ENCODE peak calls at places on chromosomes 5 and 9, in ten cellular contexts. V, R, G, F, Z, H, L, I, K and T are unnamed samples.
A peak's percentile ranks its signal among the peaks of the same experiment; 100 is the strongest.

GRCh38 chr9:127078988-127079387 is 43.4 kb downstream of the ANGPTL2 start:
- DNase-seq in R (no peak), H (no peak), K (no peak), Z (no peak), F (no peak), G (no peak), L (no peak), V (no peak), I (no peak), T (no peak)

GRCh38 chr9:128771094-128771721 is 519 bp downstream of the ZER1 start:
- DNase-seq in H (no peak), R (no peak), Z (peak; percentile 38), F (no peak), V (peak; percentile 17), G (no peak), K (no peak), I (peak; percentile 44), L (no peak), T (no peak)

GRCh38 chr5:142215915-142216681 is 107.5 kb downstream of the NDFIP1 start:
- DNase-seq in V (peak; percentile 97), Z (no peak), L (no peak), R (peak; percentile 94), G (peak; percentile 54), I (peak; percentile 99), H (no peak), K (no peak), F (peak; percentile 98), T (no peak)

GRCh38 chr5:32545102-32545847 is 40.1 kb upstream of the SUB1 start:
- DNase-seq in G (no peak), H (no peak), R (no peak), V (no peak), Z (no peak), I (no peak), L (no peak), F (no peak), K (no peak), T (no peak)

GRCh38 chr9:281753-282645 is 67.3 kb downstream of the DOCK8 start:
- DNase-seq in Z (peak; percentile 20), R (no peak), I (no peak), L (no peak), V (no peak), H (no peak), F (no peak), G (no peak), K (no peak), T (no peak)

GRCh38 chr5:151030377-151030776 is 10.0 kb downstream of the GPX3 start:
- DNase-seq in R (no peak), G (no peak), H (no peak), L (no peak), V (no peak), I (no peak), F (no peak), K (no peak), Z (no peak), T (no peak)

GRCh38 chr5:73943375-73943774 is 317.4 kb downstream of the ARHGEF28 start:
- DNase-seq in V (no peak), L (no peak), I (no peak), H (no peak), G (no peak), R (no peak), Z (no peak), F (no peak), K (no peak), T (no peak)

GRCh38 chr5:170757182-170757601 is 26.3 kb upstream of the GABRP start:
- DNase-seq in K (no peak), Z (peak; percentile 42), V (peak; percentile 39), F (peak; percentile 21), G (peak; percentile 21), R (no peak), H (no peak), I (peak; percentile 71), L (no peak), T (no peak)

GRCh38 chr5:2018390-2018724 is 135.6 kb upstream of the IRX4 start:
- DNase-seq in I (no peak), G (no peak), L (no peak), V (no peak), K (no peak), F (no peak), R (no peak), Z (no peak), H (no peak), T (no peak)

GRCh38 chr5:102539598-102539997 is 40.8 kb upstream of the SLCO6A1 start:
- DNase-seq in I (no peak), K (no peak), F (peak; percentile 27), L (no peak), G (no peak), V (no peak), R (peak; percentile 34), Z (no peak), H (no peak), T (no peak)

GRCh38 chr5:159945359-159945758 is 29.1 kb downstream of the ADRA1B start:
- DNase-seq in V (no peak), G (no peak), I (no peak), Z (no peak), R (no peak), F (no peak), L (no peak), K (no peak), H (no peak), T (no peak)

GRCh38 chr5:177366528-177367322 is 9.0 kb downstream of the RGS14 start:
- DNase-seq in Z (no peak), K (no peak), L (no peak), R (peak; percentile 45), F (peak; percentile 75), V (peak; percentile 89), I (peak; percentile 88), G (peak; percentile 75), H (no peak), T (no peak)

GRCh38 chr5:10192309-10192708 is 57.4 kb downstream of the ATPSCKMT start:
- DNase-seq in F (peak; percentile 56), G (no peak), K (no peak), V (peak; percentile 92), I (peak; percentile 89), R (peak; percentile 23), H (no peak), Z (no peak), L (no peak), T (no peak)

GRCh38 chr5:56848206-56848605 is 32.9 kb downstream of the MAP3K1 start:
- DNase-seq in L (no peak), R (no peak), G (no peak), F (no peak), V (no peak), Z (no peak), I (no peak), H (no peak), K (no peak), T (no peak)

GRCh38 chr9:69027355-69028097 is 8.0 kb upstream of the FXN start:
- DNase-seq in L (no peak), Z (peak; percentile 66), H (peak; percentile 60), F (peak; percentile 68), K (peak; percentile 55), R (no peak), I (peak; percentile 53), G (peak; percentile 54), V (peak; percentile 39), T (peak; percentile 3)

GRCh38 chr9:131735238-131736181 is 4.4 kb downstream of the RAPGEF1 start:
- DNase-seq in L (no peak), R (no peak), G (peak; percentile 94), I (no peak), V (no peak), F (peak; percentile 53), Z (no peak), H (no peak), K (no peak), T (no peak)

GRCh38 chr9:95462419-95463121 is 54.2 kb downstream of the PTCH1 start:
- DNase-seq in F (peak; percentile 79), V (no peak), L (peak; percentile 20), G (no peak), H (no peak), K (no peak), R (peak; percentile 86), I (peak; percentile 90), Z (peak; percentile 91), T (peak; percentile 60)

GRCh38 chr5:123204224-123204623 is 115.2 kb downstream of the PRDM6 start:
- DNase-seq in H (no peak), F (peak; percentile 7), K (no peak), R (no peak), V (no peak), L (no peak), I (no peak), Z (no peak), G (no peak), T (no peak)

GRCh38 chr5:107242411-107242810 is 428.3 kb downstream of the EFNA5 start:
- DNase-seq in F (no peak), H (no peak), Z (no peak), K (no peak), I (no peak), R (no peak), V (no peak), L (no peak), G (no peak), T (no peak)

GRCh38 chr9:16729656-16730055 is 140.8 kb downstream of the BNC2 start:
- DNase-seq in I (no peak), Z (no peak), R (no peak), L (no peak), F (no peak), K (peak; percentile 58), V (no peak), G (no peak), H (peak; percentile 90), T (no peak)

GRCh38 chr5:668299-668995 is 24.7 kb downstream of the TPPP start:
- DNase-seq in I (no peak), R (no peak), Z (no peak), H (no peak), V (no peak), L (no peak), F (no peak), K (no peak), G (no peak), T (no peak)

GRCh38 chr9:10649076-10649475 is 36.3 kb upstream of the PTPRD start:
- DNase-seq in V (no peak), L (no peak), Z (no peak), F (no peak), I (no peak), R (no peak), H (no peak), G (no peak), K (peak; percentile 28), T (no peak)

GRCh38 chr5:72294473-72294872 is 25.6 kb downstream of the MRPS27 start:
- DNase-seq in H (no peak), R (no peak), K (no peak), I (no peak), V (no peak), F (no peak), Z (no peak), L (no peak), G (no peak), T (no peak)

GRCh38 chr5:43065384-43066230 is 25.5 kb upstream of the ANXA2R start:
- DNase-seq in F (peak; percentile 79), R (no peak), G (no peak), V (peak; percentile 63), K (no peak), H (peak; percentile 94), I (peak; percentile 76), L (peak; percentile 18), Z (no peak), T (peak; percentile 46)

GRCh38 chr9:132356276-132356924 is 1.6 kb upstream of the SETX start:
- DNase-seq in F (no peak), R (no peak), K (no peak), Z (no peak), L (no peak), H (no peak), I (no peak), G (no peak), V (no peak), T (no peak)

GRCh38 chr5:160466889-160467554 is 45.4 kb downstream of the PTTG1 start:
- DNase-seq in R (no peak), L (no peak), V (no peak), I (peak; percentile 57), H (no peak), G (peak; percentile 80), F (peak; percentile 57), K (no peak), Z (no peak), T (no peak)

GRCh38 chr5:141734501-141735231 is 52.6 kb upstream of the ARAP3 start:
- DNase-seq in H (no peak), V (peak; percentile 55), Z (peak; percentile 53), L (no peak), I (peak; percentile 75), K (no peak), G (no peak), F (peak; percentile 72), R (peak; percentile 8), T (no peak)

GRCh38 chr5:83513491-83513890 is 41.9 kb downstream of the VCAN start:
- DNase-seq in F (no peak), K (no peak), Z (no peak), V (no peak), L (no peak), H (no peak), G (no peak), I (no peak), R (no peak), T (no peak)